ENCODE peak calls at places on chromosomes 16 and 17, in four cellular contexts. One of them, this sample, is unnamed.

GRCh38 chr16:824601-825000 is 24.1 kb upstream of the GNG13 start:
- DNase-seq in OCI-LY7: no peak
- DNase-seq in sigmoid colon: no peak
- DNase-seq in CD8-positive, alpha-beta T cell: no peak
- DNase-seq in this sample: no peak

GRCh38 chr16:83389751-83390150 is 418.0 kb upstream of the HSBP1 start:
- DNase-seq in OCI-LY7: no peak
- DNase-seq in sigmoid colon: no peak
- DNase-seq in CD8-positive, alpha-beta T cell: no peak
- DNase-seq in this sample: no peak

GRCh38 chr17:39935896-39936295 is 8.4 kb downstream of the LRRC3C start:
- DNase-seq in OCI-LY7: no peak
- DNase-seq in sigmoid colon: no peak
- DNase-seq in CD8-positive, alpha-beta T cell: no peak
- DNase-seq in this sample: no peak

GRCh38 chr16:66058181-66058580 is 308.3 kb upstream of the CDH5 start:
- DNase-seq in OCI-LY7: no peak
- DNase-seq in sigmoid colon: no peak
- DNase-seq in CD8-positive, alpha-beta T cell: no peak
- DNase-seq in this sample: no peak

GRCh38 chr16:13453938-13454553 is 465.9 kb upstream of the ERCC4 start:
- DNase-seq in OCI-LY7: peak
- DNase-seq in sigmoid colon: no peak
- DNase-seq in CD8-positive, alpha-beta T cell: no peak
- DNase-seq in this sample: no peak

GRCh38 chr17:58918072-58918471 is 162.4 kb downstream of the PPM1E start:
- DNase-seq in OCI-LY7: no peak
- DNase-seq in sigmoid colon: no peak
- DNase-seq in CD8-positive, alpha-beta T cell: no peak
- DNase-seq in this sample: no peak

GRCh38 chr17:51035436-51035835 is 85.2 kb downstream of the SPAG9 start:
- DNase-seq in OCI-LY7: peak
- DNase-seq in sigmoid colon: no peak
- DNase-seq in CD8-positive, alpha-beta T cell: no peak
- DNase-seq in this sample: no peak

GRCh38 chr17:3602499-3602898 is 6.7 kb downstream of the TRPV1 start:
- DNase-seq in OCI-LY7: peak
- DNase-seq in sigmoid colon: no peak
- DNase-seq in CD8-positive, alpha-beta T cell: no peak
- DNase-seq in this sample: peak

GRCh38 chr16:67571981-67572431 is 9.7 kb downstream of the CTCF start:
- DNase-seq in OCI-LY7: no peak
- DNase-seq in sigmoid colon: no peak
- DNase-seq in CD8-positive, alpha-beta T cell: no peak
- DNase-seq in this sample: no peak

GRCh38 chr16:24118126-24118821 is 137.9 kb upstream of the CACNG3 start:
- DNase-seq in OCI-LY7: no peak
- DNase-seq in sigmoid colon: no peak
- DNase-seq in CD8-positive, alpha-beta T cell: no peak
- DNase-seq in this sample: no peak

GRCh38 chr17:57916925-57917858 is 38.0 kb downstream of the CUEDC1 start:
- DNase-seq in OCI-LY7: no peak
- DNase-seq in sigmoid colon: no peak
- DNase-seq in CD8-positive, alpha-beta T cell: peak
- DNase-seq in this sample: no peak

GRCh38 chr17:43917348-43918025 is 10.2 kb upstream of the MPP2 start:
- DNase-seq in OCI-LY7: no peak
- DNase-seq in sigmoid colon: no peak
- DNase-seq in CD8-positive, alpha-beta T cell: peak
- DNase-seq in this sample: no peak

GRCh38 chr17:50052822-50053653 is 2.9 kb upstream of the ITGA3 start:
- DNase-seq in OCI-LY7: no peak
- DNase-seq in sigmoid colon: no peak
- DNase-seq in CD8-positive, alpha-beta T cell: no peak
- DNase-seq in this sample: peak

GRCh38 chr16:79334127-79334526 is 266.4 kb downstream of the MAF start:
- DNase-seq in OCI-LY7: peak
- DNase-seq in sigmoid colon: no peak
- DNase-seq in CD8-positive, alpha-beta T cell: peak
- DNase-seq in this sample: no peak

GRCh38 chr16:4263504-4264436 is 9.1 kb downstream of the TFAP4 start:
- DNase-seq in OCI-LY7: peak
- DNase-seq in sigmoid colon: peak
- DNase-seq in CD8-positive, alpha-beta T cell: no peak
- DNase-seq in this sample: peak

GRCh38 chr16:75224683-75225082 is 5.9 kb downstream of the CTRB1 start:
- DNase-seq in OCI-LY7: no peak
- DNase-seq in sigmoid colon: no peak
- DNase-seq in CD8-positive, alpha-beta T cell: no peak
- DNase-seq in this sample: no peak

GRCh38 chr17:38559025-38559879 is 46.5 kb downstream of the SRCIN1 start:
- DNase-seq in OCI-LY7: peak
- DNase-seq in sigmoid colon: peak
- DNase-seq in CD8-positive, alpha-beta T cell: peak
- DNase-seq in this sample: peak

GRCh38 chr17:28272166-28272565 is 46.8 kb upstream of the TMEM97 start:
- DNase-seq in OCI-LY7: no peak
- DNase-seq in sigmoid colon: no peak
- DNase-seq in CD8-positive, alpha-beta T cell: no peak
- DNase-seq in this sample: no peak

GRCh38 chr16:10834766-10835165 is 16.2 kb upstream of the TVP23A start:
- DNase-seq in OCI-LY7: no peak
- DNase-seq in sigmoid colon: no peak
- DNase-seq in CD8-positive, alpha-beta T cell: no peak
- DNase-seq in this sample: no peak

GRCh38 chr16:1980770-1981087 is 540 bp downstream of the NOXO1 start:
- DNase-seq in OCI-LY7: no peak
- DNase-seq in sigmoid colon: no peak
- DNase-seq in CD8-positive, alpha-beta T cell: no peak
- DNase-seq in this sample: no peak
- H3K4me3 ChIP-seq in OCI-LY7: no peak
- H3K4me3 ChIP-seq in sigmoid colon: no peak
- H3K4me3 ChIP-seq in CD8-positive, alpha-beta T cell: no peak
- H3K4me3 ChIP-seq in this sample: no peak

GRCh38 chr16:51267676-51268075 is 116.6 kb upstream of the SALL1 start:
- DNase-seq in OCI-LY7: no peak
- DNase-seq in sigmoid colon: no peak
- DNase-seq in CD8-positive, alpha-beta T cell: no peak
- DNase-seq in this sample: no peak
- H3K4me3 ChIP-seq in OCI-LY7: no peak
- H3K4me3 ChIP-seq in sigmoid colon: no peak
- H3K4me3 ChIP-seq in CD8-positive, alpha-beta T cell: no peak
- H3K4me3 ChIP-seq in this sample: no peak

DNA sequence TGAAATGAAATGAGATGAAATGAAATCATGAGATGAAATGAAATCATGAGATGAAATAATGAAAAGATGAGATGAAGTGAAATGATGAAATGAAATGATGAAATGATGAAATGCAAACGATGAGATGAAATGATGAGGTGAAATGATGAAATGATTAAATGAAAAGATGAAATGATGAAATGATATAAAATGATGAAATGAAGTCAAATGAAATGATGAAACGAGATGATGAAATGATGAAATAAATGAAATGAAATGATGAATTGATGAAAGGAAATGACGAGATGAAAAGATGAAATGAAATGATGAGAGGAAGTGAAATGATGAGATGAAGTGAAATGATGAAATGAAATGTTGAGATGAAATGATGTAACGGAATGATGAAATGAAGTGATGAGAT is 595.6 kb downstream of the TP53TG3F start:
- DNase-seq in OCI-LY7: no peak
- DNase-seq in sigmoid colon: no peak
- DNase-seq in CD8-positive, alpha-beta T cell: no peak
- DNase-seq in this sample: no peak
- H3K4me3 ChIP-seq in OCI-LY7: no peak
- H3K4me3 ChIP-seq in sigmoid colon: no peak
- H3K4me3 ChIP-seq in CD8-positive, alpha-beta T cell: no peak
- H3K4me3 ChIP-seq in this sample: no peak

DNA sequence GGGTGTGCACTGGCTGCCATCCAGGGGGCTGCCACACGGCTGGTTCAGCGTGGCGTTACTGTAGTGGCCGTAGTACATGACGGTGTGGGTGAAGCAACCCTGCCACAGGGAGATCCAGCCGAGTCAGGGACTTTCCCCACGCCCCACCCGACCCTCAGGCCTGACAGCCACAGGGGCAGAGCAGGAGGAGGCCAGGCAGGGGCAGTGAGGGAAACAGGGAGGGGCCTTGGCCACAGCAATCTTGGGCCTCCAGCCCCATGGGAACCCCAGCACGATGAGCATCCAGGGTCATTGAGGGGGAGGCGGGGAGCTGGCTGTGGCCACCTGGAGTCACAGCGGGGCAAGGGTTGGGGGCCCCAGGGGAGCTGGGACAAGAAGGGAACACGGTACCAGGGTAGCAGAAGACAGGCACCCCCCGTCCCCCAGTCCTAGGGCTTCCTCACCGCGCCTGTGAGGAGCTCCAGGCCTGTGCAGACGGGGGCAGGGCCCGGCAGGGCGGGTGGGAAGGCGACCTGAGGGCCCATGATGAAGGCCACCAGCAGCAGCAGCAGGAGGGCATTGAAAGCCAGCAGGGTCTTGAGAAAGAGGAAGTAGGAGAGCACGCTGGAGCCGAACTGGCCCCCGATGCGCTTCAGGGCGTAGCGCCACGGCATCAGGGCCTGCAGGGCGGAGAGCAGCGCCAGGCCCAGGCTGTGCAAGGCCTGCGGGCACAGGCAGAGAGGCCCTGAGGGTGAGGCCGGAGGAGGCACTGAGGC is 4.3 kb downstream of the TMC6 start:
- DNase-seq in OCI-LY7: peak
- DNase-seq in sigmoid colon: no peak
- DNase-seq in CD8-positive, alpha-beta T cell: peak
- DNase-seq in this sample: peak
- H3K4me3 ChIP-seq in OCI-LY7: peak
- H3K4me3 ChIP-seq in sigmoid colon: no peak
- H3K4me3 ChIP-seq in CD8-positive, alpha-beta T cell: peak
- H3K4me3 ChIP-seq in this sample: no peak